ENCODE peak calls at places on chromosomes 4 and X, in six cellular contexts. B is endothelial cell, L is progenitor cell of endocrine pancreas, J is H4, R is NCI-H1092 treated with DMSO at 0.1 percent for 48 hours, H is neural progenitor cell. Z is an unnamed sample.

GRCh38 chrX:53072418-53073114 is 9.6 kb upstream of the TSPYL2 start:
- DNase-seq in B (no peak), L (no peak), J (no peak), R (peak), H (no peak), Z (no peak)

GRCh38 chr4:57053508-57053907 is 56.7 kb downstream of the IGFBP7 start:
- DNase-seq in B (no peak), L (no peak), J (no peak), R (no peak), H (no peak), Z (no peak)

GRCh38 chr4:38105475-38105874 is 145.3 kb downstream of the PTTG2 start:
- DNase-seq in B (no peak), L (no peak), J (no peak), R (no peak), H (no peak), Z (no peak)

GRCh38 chr4:1187182-1187581 is 14.8 kb upstream of the SPON2 start:
- DNase-seq in B (no peak), L (no peak), J (no peak), R (no peak), H (no peak), Z (no peak)

GRCh38 chrX:46582964-46583363 is 9.4 kb downstream of the CHST7 start:
- DNase-seq in B (no peak), L (no peak), J (no peak), R (no peak), H (no peak), Z (no peak)

GRCh38 chrX:11533211-11533651 is 132.5 kb downstream of the ARHGAP6 start:
- DNase-seq in B (no peak), L (no peak), J (peak), R (peak), H (peak), Z (peak)

GRCh38 chr4:53925050-53925605 is 139.3 kb downstream of the CHIC2 start:
- DNase-seq in B (no peak), L (no peak), J (no peak), R (no peak), H (no peak), Z (no peak)

GRCh38 chrX:14290335-14290734 is 239.0 kb upstream of the GLRA2 start:
- DNase-seq in B (no peak), L (no peak), J (no peak), R (no peak), H (no peak), Z (no peak)

GRCh38 chrX:39199429-39199828 is 398.2 kb downstream of the MID1IP1 start:
- DNase-seq in B (no peak), L (no peak), J (no peak), R (no peak), H (no peak), Z (no peak)

GRCh38 chr4:129358571-129358970 is 262.6 kb downstream of the C4orf33 start:
- DNase-seq in B (no peak), L (no peak), J (peak), R (no peak), H (no peak), Z (no peak)

GRCh38 chrX:57406149-57406548 is 119.6 kb downstream of the FAAH2 start:
- DNase-seq in B (no peak), L (no peak), J (no peak), R (no peak), H (no peak), Z (peak)

GRCh38 chr4:152572417-152573086 is 36.7 kb upstream of the FBXW7 start:
- DNase-seq in B (no peak), L (no peak), J (no peak), R (no peak), H (no peak), Z (peak)

GRCh38 chr4:93654276-93654675 is 174.3 kb upstream of the ATOH1 start:
- DNase-seq in B (no peak), L (no peak), J (no peak), R (no peak), H (no peak), Z (no peak)

GRCh38 chrX:78574306-78574705 is 84.8 kb downstream of the RTL3 start:
- DNase-seq in B (no peak), L (no peak), J (no peak), R (no peak), H (no peak), Z (no peak)

GRCh38 chrX:103081051-103081450 is 11.9 kb downstream of the NXF3 start:
- DNase-seq in B (no peak), L (no peak), J (no peak), R (no peak), H (no peak), Z (no peak)